ENCODE peak calls at places on chromosomes 4 and X, in seven cellular contexts. J is SK-N-SH, G is A549, R is K562, K is GM12878, M is H1, F is HepG2. X is an unnamed sample.

GRCh38 chrX:153226344-153227190 is 47.5 kb downstream of the MAGEA1 start:
- DNase-seq in J (no peak), G (peak), R (peak), K (no peak), M (peak), F (no peak), X (peak)

GRCh38 chrX:119606508-119607389 is 525 bp upstream of the NKRF start:
- DNase-seq in J (no peak), G (no peak), R (no peak), K (no peak), M (no peak), F (no peak), X (peak)

GRCh38 chrX:69088171-69088938 is 76.9 kb downstream of the PJA1 start:
- DNase-seq in J (peak), G (no peak), R (no peak), K (no peak), M (no peak), F (no peak), X (peak)

GRCh38 chr4:84573738-84574720 is 8.9 kb upstream of the CDS1 start:
- DNase-seq in J (no peak), G (peak), R (no peak), K (no peak), M (no peak), F (no peak), X (no peak)

GRCh38 chr4:88672987-88673386 is 24.6 kb downstream of the NAP1L5 start:
- DNase-seq in J (peak), G (peak), R (peak), K (no peak), M (peak), F (peak), X (peak)

GRCh38 chr4:304987-305680 is at the start of gene ZNF732:
- DNase-seq in J (peak), G (no peak), R (peak), K (no peak), M (peak), F (no peak), X (peak)

GRCh38 chr4:128517739-128518510 is 230.3 kb upstream of the PGRMC2 start:
- DNase-seq in J (peak), G (peak), R (peak), K (peak), M (no peak), F (peak), X (peak)

GRCh38 chr4:6074723-6075122 is 56.5 kb upstream of the C4orf50 start:
- DNase-seq in J (no peak), G (no peak), R (no peak), K (no peak), M (no peak), F (no peak), X (no peak)

GRCh38 chrX:69109706-69110635 is 55.3 kb downstream of the PJA1 start:
- DNase-seq in J (no peak), G (peak), R (peak), K (no peak), M (no peak), F (no peak), X (peak)

GRCh38 chr4:64940698-64941097 is 531.4 kb upstream of the TECRL start:
- DNase-seq in J (no peak), G (no peak), R (no peak), K (no peak), M (no peak), F (no peak), X (no peak)

GRCh38 chr4:138542191-138542771 is 300.1 kb upstream of the SLC7A11 start:
- DNase-seq in J (no peak), G (no peak), R (no peak), K (no peak), M (no peak), F (no peak), X (peak)

GRCh38 chr4:123408471-123409084 is 12.0 kb downstream of the SPRY1 start:
- DNase-seq in J (no peak), G (no peak), R (no peak), K (no peak), M (no peak), F (no peak), X (no peak)

GRCh38 chrX:39996561-39996960 is 101.2 kb downstream of the BCOR start:
- DNase-seq in J (no peak), G (no peak), R (no peak), K (no peak), M (no peak), F (no peak), X (peak)

GRCh38 chr4:184408021-184408710 is 66.2 kb downstream of the IRF2 start:
- DNase-seq in J (no peak), G (no peak), R (no peak), K (no peak), M (no peak), F (no peak), X (peak)

GRCh38 chrX:111624169-111624568 is 56.8 kb upstream of the ALG13 start:
- DNase-seq in J (no peak), G (no peak), R (no peak), K (no peak), M (no peak), F (no peak), X (no peak)
- TF ChIP-seq RFX5 in J (no peak), G (no peak), R (no peak), K (no peak), M (no peak), F (no peak), X (no peak)

GRCh38 chr4:2651998-2652397 is 104.1 kb downstream of the TNIP2 start:
- DNase-seq in J (no peak), G (no peak), R (peak), K (no peak), M (no peak), F (no peak), X (no peak)
- TF ChIP-seq RFX5 in J (no peak), G (no peak), R (no peak), K (no peak), M (no peak), F (no peak), X (no peak)

GRCh38 chrX:77597090-77597489 is 149.9 kb downstream of the FGF16 start:
- DNase-seq in J (peak), G (peak), R (no peak), K (no peak), M (no peak), F (no peak), X (peak)
- TF ChIP-seq RFX5 in J (no peak), G (no peak), R (no peak), K (no peak), M (no peak), F (no peak), X (no peak)

DNA sequence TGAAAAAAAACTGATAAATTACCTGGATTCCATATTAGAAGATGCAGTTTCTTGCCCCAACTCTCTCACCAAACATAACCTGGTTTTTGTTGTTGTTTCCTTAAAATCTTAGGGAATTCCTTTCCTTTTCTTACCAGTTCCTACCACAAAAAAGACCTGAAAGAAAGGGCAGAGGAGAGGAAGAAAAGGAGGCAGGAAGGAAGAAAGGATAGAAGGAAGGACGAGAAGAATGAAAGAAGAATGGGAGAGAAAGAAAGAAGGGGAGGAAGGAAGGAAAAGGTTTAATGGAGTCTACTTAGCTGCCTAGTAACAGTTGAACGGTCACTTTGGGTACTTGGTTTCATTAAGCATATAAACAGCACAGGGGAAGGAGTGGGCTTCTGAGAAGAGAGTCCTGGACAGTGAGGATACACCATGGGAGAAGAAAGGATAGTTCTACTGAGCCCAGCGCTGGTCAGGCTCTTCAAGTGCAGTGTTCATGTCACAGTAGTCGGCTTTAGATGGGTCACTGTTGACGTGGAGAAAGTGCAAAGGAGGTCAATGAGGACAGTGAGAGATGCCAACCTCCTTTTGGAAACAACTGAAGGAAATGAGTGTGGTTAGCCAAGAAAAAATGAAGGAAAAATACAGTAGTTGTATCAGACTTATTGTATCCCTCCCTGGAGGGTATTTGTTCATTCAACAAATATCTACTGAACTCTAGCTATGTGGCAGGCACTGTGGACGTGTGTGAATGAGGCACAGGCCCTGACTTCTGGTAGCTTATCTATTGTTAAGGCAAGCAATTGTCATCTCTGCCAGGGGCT is 1.1 kb upstream of the CHIC2 start:
- DNase-seq in J (no peak), G (no peak), R (peak), K (no peak), M (no peak), F (no peak), X (no peak)
- TF ChIP-seq RFX5 in J (no peak), G (no peak), R (no peak), K (no peak), M (no peak), F (no peak), X (no peak)

DNA sequence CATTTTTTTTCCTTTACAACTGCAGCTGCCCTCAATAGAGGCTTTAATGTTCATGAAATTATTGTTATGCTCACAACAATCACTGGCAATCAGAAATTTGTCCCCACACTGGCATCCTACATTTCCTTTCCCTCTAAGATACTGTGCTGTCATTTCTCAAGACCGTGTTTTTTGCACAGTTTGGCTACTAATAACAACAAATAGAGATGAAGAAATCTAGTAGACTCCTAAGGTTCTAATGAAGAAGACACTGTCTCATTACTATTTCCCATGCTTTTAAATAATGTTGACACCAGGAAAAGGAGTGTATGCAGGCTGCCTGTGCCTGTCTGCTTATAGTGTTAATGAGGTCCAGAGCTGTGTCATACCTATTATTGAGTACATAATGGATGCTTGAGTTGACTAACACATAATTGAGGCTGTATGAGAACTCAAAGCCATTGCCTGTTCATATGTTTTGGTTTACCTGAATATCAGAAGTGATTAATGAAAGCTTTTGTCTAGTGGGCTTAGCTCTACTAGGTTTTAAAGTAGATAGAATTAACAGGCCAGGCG is 1.5 kb upstream of the EIF4E start:
- DNase-seq in J (no peak), G (no peak), R (no peak), K (no peak), M (no peak), F (no peak), X (no peak)
- TF ChIP-seq RFX5 in J (no peak), G (no peak), R (no peak), K (no peak), M (no peak), F (no peak), X (no peak)

DNA sequence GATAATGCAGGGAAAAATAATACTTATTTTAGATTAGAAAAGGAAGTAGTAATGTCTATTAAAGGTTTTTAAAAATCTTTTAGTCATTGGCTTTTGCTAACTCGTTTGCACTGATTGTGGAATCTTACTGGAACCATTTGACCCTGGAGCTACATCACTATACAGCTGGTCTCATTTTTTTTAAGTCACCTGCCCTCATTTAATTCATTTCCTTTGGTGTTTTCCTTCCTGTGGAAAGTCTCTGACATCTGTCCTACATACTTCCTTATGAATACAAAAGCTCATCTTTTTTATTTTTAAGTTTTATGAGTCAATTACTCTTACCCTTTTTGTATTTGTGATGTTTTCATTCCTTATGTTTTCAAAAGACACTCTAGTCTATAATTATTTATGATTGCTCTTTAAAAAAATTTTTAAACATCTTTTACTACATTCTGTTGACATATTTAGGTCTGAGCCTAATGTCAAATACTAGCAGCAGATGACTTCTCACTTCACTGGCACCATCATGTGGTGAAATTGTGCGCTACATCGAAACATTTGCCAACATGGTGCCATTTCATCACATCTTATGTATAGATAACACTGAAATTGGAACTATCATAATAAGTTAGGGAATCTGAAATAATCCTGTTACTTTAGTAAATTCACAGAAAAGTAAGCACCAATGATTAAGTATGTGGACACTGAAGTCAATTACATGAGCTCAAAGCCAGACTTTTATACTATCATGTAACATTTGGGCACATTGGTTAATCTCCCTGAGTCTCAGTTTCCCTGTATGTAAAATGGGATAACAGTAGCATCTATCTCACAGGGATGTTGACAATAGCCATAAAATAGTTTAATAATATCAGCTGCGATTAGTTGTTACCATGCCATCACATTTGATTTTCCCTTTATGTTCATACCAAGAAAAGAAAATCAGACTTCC is 9.4 kb upstream of the MMAA start:
- DNase-seq in J (peak), G (peak), R (peak), K (peak), M (peak), F (peak), X (peak)
- TF ChIP-seq RFX5 in J (no peak), G (no peak), R (no peak), K (no peak), M (no peak), F (no peak), X (no peak)